ENCODE peak calls at places on chromosomes 5 and 9, in six cellular contexts. C, O, E, I, B and G are unnamed samples.

GRCh38 chr9:100306283-100306682 is 46.5 kb downstream of the TEX10 start:
- DNase-seq in C (no peak), O (no peak), E (no peak), I (no peak), B (no peak), G (no peak)

GRCh38 chr9:38017149-38017884 is 51.7 kb downstream of the SHB start:
- DNase-seq in C (peak; percentile 74), O (no peak), E (no peak), I (no peak), B (no peak), G (no peak)

GRCh38 chr9:91953723-91954122 is 3.7 kb upstream of the ROR2 start:
- DNase-seq in C (no peak), O (no peak), E (no peak), I (no peak), B (no peak), G (no peak)

GRCh38 chr5:150570333-150570732 is 62.4 kb downstream of the NDST1 start:
- DNase-seq in C (no peak), O (no peak), E (no peak), I (no peak), B (no peak), G (no peak)

GRCh38 chr5:141604318-141604717 is 14.5 kb downstream of the DIAPH1 start:
- DNase-seq in C (peak; percentile 46), O (no peak), E (no peak), I (no peak), B (peak; percentile 57), G (no peak)

GRCh38 chr5:103475629-103476240 is 86.9 kb downstream of the NUDT12 start:
- DNase-seq in C (no peak), O (no peak), E (no peak), I (no peak), B (no peak), G (no peak)

GRCh38 chr9:121434946-121435345 is 64.7 kb downstream of the GGTA1 start:
- DNase-seq in C (no peak), O (no peak), E (no peak), I (no peak), B (peak; percentile 39), G (no peak)

GRCh38 chr5:54601832-54602231 is 84.3 kb downstream of the SNX18 start:
- DNase-seq in C (no peak), O (no peak), E (no peak), I (no peak), B (no peak), G (no peak)

GRCh38 chr9:14428781-14429230 is 114.9 kb upstream of the NFIB start:
- DNase-seq in C (peak; percentile 77), O (no peak), E (no peak), I (no peak), B (peak; percentile 44), G (no peak)

GRCh38 chr9:15187589-15187988 is 119.4 kb downstream of the TTC39B start:
- DNase-seq in C (no peak), O (no peak), E (no peak), I (no peak), B (no peak), G (no peak)

GRCh38 chr5:14488697-14489096 is 92.9 kb upstream of the OTULINL start:
- DNase-seq in C (no peak), O (no peak), E (no peak), I (no peak), B (no peak), G (no peak)

GRCh38 chr5:30604648-30605262 is 588.7 kb upstream of the CDH6 start:
- DNase-seq in C (no peak), O (no peak), E (no peak), I (no peak), B (no peak), G (no peak)

GRCh38 chr5:132591140-132591539 is 34.4 kb downstream of the RAD50 start:
- DNase-seq in C (no peak), O (no peak), E (no peak), I (no peak), B (no peak), G (no peak)

GRCh38 chr9:119868694-119869093 is 499.5 kb upstream of the BRINP1 start:
- DNase-seq in C (no peak), O (no peak), E (no peak), I (no peak), B (no peak), G (no peak)

GRCh38 chr5:45057564-45057963 is 248.8 kb downstream of the MRPS30 start:
- DNase-seq in C (no peak), O (no peak), E (no peak), I (no peak), B (no peak), G (no peak)

GRCh38 chr9:90086076-90086475 is 481.3 kb downstream of the GADD45G start:
- DNase-seq in C (no peak), O (no peak), E (no peak), I (no peak), B (no peak), G (no peak)

GRCh38 chr5:52822437-52822836 is 34.7 kb downstream of the ITGA1 start:
- DNase-seq in C (peak; percentile 84), O (no peak), E (peak; percentile 82), I (no peak), B (no peak), G (no peak)

GRCh38 chr9:137611623-137612609 is 6.4 kb downstream of the ARRDC1 start:
- DNase-seq in C (no peak), O (no peak), E (no peak), I (peak; percentile 34), B (peak; percentile 29), G (no peak)

GRCh38 chr5:67292201-67292940 is 95.8 kb upstream of the CD180 start:
- DNase-seq in C (no peak), O (no peak), E (no peak), I (no peak), B (no peak), G (no peak)

GRCh38 chr5:103259705-103260355 is 1.3 kb downstream of the MACIR start:
- DNase-seq in C (peak; percentile 45), O (no peak), E (no peak), I (peak; percentile 1), B (no peak), G (no peak)

GRCh38 chr5:151483176-151483575 is 35.8 kb downstream of the SLC36A1 start:
- DNase-seq in C (no peak), O (no peak), E (no peak), I (no peak), B (no peak), G (no peak)

GRCh38 chr5:1552469-1553255 is 28.9 kb upstream of the LPCAT1 start:
- DNase-seq in C (peak; percentile 33), O (no peak), E (no peak), I (no peak), B (no peak), G (no peak)

GRCh38 chr5:151239237-151239861 is 13.6 kb upstream of the GM2A start:
- DNase-seq in C (peak; percentile 86), O (peak; percentile 36), E (peak; percentile 93), I (no peak), B (no peak), G (no peak)

GRCh38 chr5:136014049-136014516 is 14.7 kb upstream of the TGFBI start:
- DNase-seq in C (no peak), O (no peak), E (no peak), I (no peak), B (no peak), G (no peak)

GRCh38 chr5:124121198-124121597 is 609.2 kb downstream of the CSNK1G3 start:
- DNase-seq in C (no peak), O (no peak), E (no peak), I (no peak), B (no peak), G (no peak)

GRCh38 chr5:59517926-59518585 is 375.5 kb downstream of the PDE4D start:
- DNase-seq in C (no peak), O (no peak), E (no peak), I (no peak), B (peak; percentile 8), G (peak; percentile 7)

GRCh38 chr9:107674937-107675277 is 185.3 kb upstream of the KLF4 start:
- DNase-seq in C (no peak), O (no peak), E (no peak), I (no peak), B (no peak), G (no peak)

GRCh38 chr5:95410269-95410668 is 19.1 kb downstream of the FAM81B start:
- DNase-seq in C (no peak), O (no peak), E (no peak), I (no peak), B (no peak), G (no peak)

GRCh38 chr5:170430871-170431437 is 41.8 kb upstream of the KCNMB1 start:
- DNase-seq in C (no peak), O (no peak), E (no peak), I (no peak), B (no peak), G (no peak)

GRCh38 chr5:82620957-82621600 is 342.9 kb upstream of the RPS23 start:
- DNase-seq in C (no peak), O (no peak), E (no peak), I (no peak), B (no peak), G (peak; percentile 42)